ENCODE peak calls at places on chromosomes 4 and X, in seven cellular contexts. Y is MM.1S, C is epithelial cell of esophagus, Q is foreskin fibroblast, J is stomach, L is Caco-2, B is uterus. D is an unnamed sample.

GRCh38 chr4:173418636-173419035 is 19.7 kb upstream of the SCRG1 start:
- DNase-seq in Y (no peak), C (peak), Q (no peak), J (no peak), L (no peak), B (no peak), D (no peak)

GRCh38 chr4:41057456-41057855 is 156.9 kb downstream of the APBB2 start:
- DNase-seq in Y (no peak), C (no peak), Q (peak), J (no peak), L (no peak), B (no peak), D (no peak)

GRCh38 chr4:147828361-147828760 is 96.5 kb downstream of the ARHGAP10 start:
- DNase-seq in Y (no peak), C (peak), Q (peak), J (no peak), L (no peak), B (no peak), D (no peak)

GRCh38 chr4:53644607-53645006 is 53.3 kb upstream of the LNX1 start:
- DNase-seq in Y (no peak), C (peak), Q (no peak), J (peak), L (peak), B (no peak), D (no peak)

GRCh38 chrX:115582035-115582870 is 21.3 kb downstream of the PLS3 start:
- DNase-seq in Y (no peak), C (peak), Q (no peak), J (no peak), L (no peak), B (no peak), D (no peak)

GRCh38 chrX:135112096-135112729 is 8.1 kb downstream of the ETDB start:
- DNase-seq in Y (peak), C (peak), Q (peak), J (no peak), L (peak), B (no peak), D (peak)

GRCh38 chr4:40908297-40908696 is 158.5 kb downstream of the NSUN7 start:
- DNase-seq in Y (no peak), C (peak), Q (no peak), J (no peak), L (peak), B (no peak), D (no peak)

GRCh38 chr4:154911097-154911496 is 130.0 kb downstream of the RBM46 start:
- DNase-seq in Y (no peak), C (peak), Q (peak), J (no peak), L (peak), B (no peak), D (no peak)

GRCh38 chr4:139696491-139696890 is 30.9 kb downstream of the MGST2 start:
- DNase-seq in Y (no peak), C (no peak), Q (no peak), J (no peak), L (no peak), B (no peak), D (no peak)

GRCh38 chr4:139689093-139689722 is 23.6 kb downstream of the MGST2 start:
- DNase-seq in Y (no peak), C (no peak), Q (no peak), J (no peak), L (no peak), B (no peak), D (no peak)

GRCh38 chr4:139686988-139687387 is 21.4 kb downstream of the MGST2 start:
- DNase-seq in Y (no peak), C (no peak), Q (no peak), J (no peak), L (no peak), B (no peak), D (no peak)

GRCh38 chr4:139694522-139694921 is 28.9 kb downstream of the MGST2 start:
- DNase-seq in Y (no peak), C (no peak), Q (no peak), J (no peak), L (no peak), B (no peak), D (no peak)

GRCh38 chr4:139692300-139693012 is 26.8 kb downstream of the MGST2 start:
- DNase-seq in Y (no peak), C (peak), Q (no peak), J (no peak), L (peak), B (no peak), D (no peak)
- TF ChIP-seq CTCF in Y (peak), C (peak), Q (no peak), J (no peak), L (peak), B (no peak), D (no peak)

DNA sequence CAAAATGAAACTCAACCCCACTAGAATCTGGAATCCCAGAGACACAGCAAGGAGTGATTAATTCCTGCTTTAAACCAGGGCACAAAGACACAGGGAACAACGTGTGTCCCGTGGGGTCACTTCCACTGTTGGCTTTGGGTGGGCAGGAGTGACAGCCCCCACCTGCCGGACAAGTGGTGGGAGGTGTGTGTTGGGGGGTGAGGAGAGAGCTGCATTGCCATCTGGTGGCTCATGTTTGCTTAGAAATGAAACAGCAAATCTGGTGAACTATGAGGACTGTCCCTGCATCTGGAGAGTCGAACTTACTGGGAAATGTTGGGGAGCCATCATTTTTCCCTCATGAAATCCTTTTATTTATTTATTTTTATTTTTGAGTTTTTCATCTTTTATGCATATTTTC is 75.9 kb upstream of the AFAP1 start:
- DNase-seq in Y (no peak), C (peak), Q (peak), J (no peak), L (no peak), B (no peak), D (no peak)
- TF ChIP-seq CTCF in Y (peak), C (peak), Q (peak), J (no peak), L (peak), B (peak), D (no peak)

GRCh38 chr4:3340703-3341088 is 47.9 kb downstream of the RGS12 start:
- DNase-seq in Y (no peak), C (peak), Q (no peak), J (peak), L (no peak), B (no peak), D (no peak)
- TF ChIP-seq CTCF in Y (no peak), C (peak), Q (no peak), J (no peak), L (no peak), B (no peak), D (no peak)

GRCh38 chr4:18042754-18043153 is 21.2 kb upstream of the LCORL start:
- DNase-seq in Y (no peak), C (no peak), Q (no peak), J (no peak), L (peak), B (no peak), D (no peak)
- TF ChIP-seq CTCF in Y (peak), C (peak), Q (no peak), J (peak), L (peak), B (no peak), D (no peak)

GRCh38 chrX:107673401-107673800 is 45.1 kb downstream of the PRPS1 start:
- DNase-seq in Y (no peak), C (no peak), Q (no peak), J (no peak), L (no peak), B (no peak), D (no peak)

GRCh38 chrX:107675365-107675654 is 47.0 kb downstream of the PRPS1 start:
- DNase-seq in Y (no peak), C (no peak), Q (no peak), J (no peak), L (no peak), B (no peak), D (no peak)

GRCh38 chrX:107674480-107675364 is 46.4 kb downstream of the PRPS1 start:
- DNase-seq in Y (peak), C (peak), Q (peak), J (peak), L (no peak), B (peak), D (no peak)

GRCh38 chrX:107673933-107674479 is 45.7 kb downstream of the PRPS1 start:
- DNase-seq in Y (peak), C (peak), Q (peak), J (peak), L (no peak), B (peak), D (peak)

DNA sequence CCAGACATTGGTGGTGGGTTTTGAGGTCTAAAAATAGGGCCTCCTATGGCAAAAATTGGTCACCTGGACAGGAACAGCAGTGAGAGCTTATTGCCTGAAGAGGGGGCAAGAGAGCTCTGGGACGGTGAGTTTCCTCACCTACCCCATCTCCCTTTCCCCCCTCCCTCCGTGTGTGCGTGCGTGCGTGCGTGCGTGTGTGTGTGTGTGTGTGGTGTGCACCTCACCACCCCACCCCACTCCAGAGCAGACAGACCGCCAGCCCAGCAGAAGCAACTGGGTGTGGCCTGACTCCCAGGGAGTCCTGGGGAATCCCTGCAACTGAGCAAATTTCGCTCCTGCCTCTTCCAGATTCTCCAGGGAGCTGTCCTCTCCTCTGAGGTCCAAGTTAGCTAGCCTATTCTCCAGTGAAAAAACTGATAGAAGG is 44.7 kb downstream of the PRPS1 start:
- DNase-seq in Y (peak), C (peak), Q (peak), J (peak), L (peak), B (peak), D (peak)
- TF ChIP-seq CTCF in Y (peak), C (peak), Q (peak), J (peak), L (peak), B (peak), D (peak)

DNA sequence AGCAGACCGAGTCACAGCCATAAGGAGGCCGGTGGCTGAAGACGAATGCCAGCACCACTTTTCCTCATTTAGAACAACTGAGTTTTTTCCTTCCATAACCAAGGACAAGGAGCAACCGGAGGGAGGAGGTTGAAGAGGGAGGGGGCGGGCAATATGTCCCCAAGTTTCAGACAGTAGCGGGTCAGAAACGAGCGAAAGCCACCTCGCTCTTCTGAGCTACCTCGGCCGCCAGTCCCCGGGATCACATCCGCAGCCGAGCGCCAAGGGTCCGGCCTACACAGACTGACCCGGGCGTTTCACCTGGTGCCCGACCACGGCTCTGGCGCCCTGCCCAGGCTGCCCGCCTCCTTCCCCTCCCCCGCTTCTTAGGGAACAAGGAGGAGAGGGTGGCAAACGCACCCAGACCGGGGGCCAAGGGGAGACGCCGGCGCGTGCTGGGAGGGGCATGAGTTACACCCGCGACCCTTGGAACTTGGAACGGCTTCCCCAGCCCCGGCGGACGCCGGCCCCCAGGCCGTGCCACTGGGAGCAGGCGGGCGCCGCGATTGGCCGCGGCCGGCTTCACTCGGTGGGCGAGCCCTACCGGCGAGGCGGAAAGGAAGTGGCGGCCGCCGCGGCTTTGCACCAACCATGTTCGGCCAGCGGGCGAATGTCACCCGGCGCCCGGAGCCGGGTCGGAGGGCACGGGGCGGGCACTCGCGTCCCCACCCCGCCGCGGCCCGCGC is 1.6 kb downstream of the IRF2 start:
- DNase-seq in Y (peak), C (peak), Q (peak), J (peak), L (peak), B (peak), D (peak)
- TF ChIP-seq CTCF in Y (no peak), C (no peak), Q (no peak), J (no peak), L (no peak), B (no peak), D (no peak)

DNA sequence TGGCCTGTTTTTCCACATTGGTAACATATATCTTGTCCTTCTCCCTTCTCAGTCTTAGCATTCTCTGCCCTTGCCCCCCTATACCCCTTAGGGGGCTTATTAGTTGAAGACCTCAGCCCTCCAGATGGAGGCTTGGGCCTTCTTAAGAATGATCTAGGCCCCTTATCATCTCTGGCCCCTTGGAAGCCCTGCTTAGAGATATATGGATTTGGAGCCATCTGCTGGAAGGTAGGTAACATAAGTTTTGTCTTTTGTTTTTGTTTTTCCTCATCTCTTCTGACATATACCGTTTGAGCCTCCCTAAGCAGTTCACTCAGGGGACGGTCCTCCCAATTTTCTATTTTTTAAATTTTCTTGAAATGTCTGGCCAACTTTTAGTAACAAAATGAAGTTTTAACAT is 48.3 kb upstream of the NAP1L2 start:
- DNase-seq in Y (peak), C (peak), Q (peak), J (no peak), L (peak), B (no peak), D (no peak)
- TF ChIP-seq CTCF in Y (peak), C (peak), Q (no peak), J (no peak), L (no peak), B (no peak), D (no peak)

GRCh38 chrX:74613350-74614192 is 853 bp downstream of the RLIM start:
- DNase-seq in Y (no peak), C (peak), Q (peak), J (peak), L (peak), B (no peak), D (no peak)
- TF ChIP-seq CTCF in Y (no peak), C (no peak), Q (no peak), J (no peak), L (no peak), B (no peak), D (no peak)

D was measured in GM20000.